ENCODE peak calls at places on chromosomes 16 and 17, in ten cellular contexts. R is posterior vena cava; N is HS-5; G is activated naive CD8-positive, alpha-beta T cell treated with anti-CD3 and anti-CD28 coated beads for 36 hours; M is stomach; E is left cardiac atrium; Z is stimulated activated CD8-positive, alpha-beta memory T cell treated with anti-CD3 and anti-CD28 coated beads, Interleukin-2, amount 100 ng/mL, for 1 hour; V is stimulated activated CD4-positive, alpha-beta T cell treated with anti-CD3 and anti-CD28 coated beads, Interleukin-1b, Interleukin-23, amount 100 ng/mL, for 24 hours; U is NAMALWA; J is NCI-H1436. D is an unnamed sample.

GRCh38 chr16:30186782-30187555 is 3.6 kb downstream of the CORO1A start:
- DNase-seq in Z (peak), E (peak), N (no peak), J (no peak), M (peak), G (peak), R (peak), V (peak), U (peak), D (no peak)

GRCh38 chr17:43027091-43028032 is 2.3 kb downstream of the RND2 start:
- DNase-seq in E (no peak), J (no peak), U (no peak), N (no peak), R (peak), G (no peak), V (no peak), M (no peak), Z (no peak), D (no peak)

GRCh38 chr16:46947900-46948547 is 25.4 kb downstream of the DNAJA2 start:
- DNase-seq in R (no peak), V (no peak), G (peak), E (no peak), J (peak), U (peak), Z (no peak), N (no peak), M (peak), D (peak)

GRCh38 chr16:88681709-88682451 is 4.4 kb downstream of the SNAI3 start:
- DNase-seq in M (peak), R (peak), G (peak), U (peak), E (no peak), J (no peak), Z (no peak), N (no peak), V (no peak), D (no peak)

GRCh38 chr16:30904114-30904780 is 7.8 kb downstream of the CTF1 start:
- DNase-seq in N (no peak), Z (no peak), E (no peak), M (no peak), J (no peak), V (no peak), G (no peak), U (no peak), R (no peak), D (no peak)

GRCh38 chr17:15284537-15284936 is 19.4 kb upstream of the PMP22 start:
- DNase-seq in R (no peak), V (no peak), U (no peak), M (no peak), N (no peak), E (no peak), Z (no peak), G (no peak), J (no peak), D (no peak)

GRCh38 chr16:68404736-68405345 is 43.5 kb downstream of the SMPD3 start:
- DNase-seq in M (peak), R (peak), J (no peak), V (no peak), N (no peak), Z (no peak), G (no peak), U (no peak), E (no peak), D (no peak)

GRCh38 chr17:79192503-79193500 is 118.2 kb downstream of the ENGASE start:
- DNase-seq in N (no peak), V (no peak), R (no peak), Z (peak), G (peak), U (peak), J (no peak), E (peak), M (no peak), D (peak)

GRCh38 chr16:27230562-27230991 is 27.3 kb downstream of the KDM8 start:
- DNase-seq in J (no peak), G (peak), N (no peak), V (no peak), E (peak), M (peak), U (peak), Z (peak), R (peak), D (no peak)

GRCh38 chr17:30290696-30291570 is 811 bp downstream of the BLMH start:
- DNase-seq in J (no peak), U (peak), V (peak), G (peak), E (peak), R (peak), M (peak), N (no peak), Z (peak), D (peak)

GRCh38 chr17:81401727-81402529 is 6.7 kb downstream of the BAHCC1 start:
- DNase-seq in R (no peak), G (no peak), J (peak), E (no peak), M (no peak), U (peak), Z (no peak), N (no peak), V (no peak), D (no peak)

GRCh38 chr16:1296688-1297412 is 12.6 kb upstream of the UBE2I start:
- DNase-seq in M (no peak), E (no peak), R (no peak), N (peak), Z (no peak), J (no peak), G (no peak), U (no peak), V (no peak), D (peak)

GRCh38 chr17:63785556-63785955 is 11.6 kb downstream of the DDX42 start:
- DNase-seq in E (no peak), V (no peak), M (no peak), J (no peak), N (peak), U (no peak), R (no peak), G (no peak), Z (no peak), D (no peak)

GRCh38 chr17:6456914-6457687 is 12.8 kb downstream of the PIMREG start:
- DNase-seq in Z (no peak), M (peak), U (no peak), J (no peak), G (no peak), V (no peak), R (no peak), E (peak), N (peak), D (peak)

GRCh38 chr16:84829168-84829965 is 9.6 kb downstream of the CRISPLD2 start:
- DNase-seq in R (no peak), Z (no peak), G (no peak), M (no peak), U (no peak), E (no peak), J (no peak), V (no peak), N (no peak), D (no peak)

GRCh38 chr16:53428681-53429080 is 5.6 kb upstream of the RBL2 start:
- DNase-seq in J (no peak), E (no peak), V (no peak), N (no peak), Z (no peak), M (no peak), U (no peak), R (no peak), G (no peak), D (no peak)

GRCh38 chr17:39244016-39244599 is 18.4 kb upstream of the STAC2 start:
- DNase-seq in J (no peak), V (no peak), U (peak), M (no peak), Z (no peak), G (no peak), N (no peak), R (peak), E (no peak), D (no peak)

D was measured in Calu3.